ENCODE peak calls at places on chromosomes 12 and 14, in four cellular contexts. M is GM23338; N is CD8-positive, alpha-beta T cell; P is RWPE2. C is an unnamed sample.
A peak's percentile ranks its signal among the peaks of the same experiment; 100 is the strongest.

GRCh38 chr12:123129651-123130050 is 21.2 kb downstream of the PITPNM2 start:
- DNase-seq in M (no peak), N (no peak), P (no peak), C (no peak)

GRCh38 chr12:88578821-88579518 is 1.3 kb downstream of the KITLG start:
- DNase-seq in N (no peak), M (peak; percentile 77), P (no peak), C (no peak)

GRCh38 chr14:65035049-65035448 is 48.4 kb downstream of the FNTB start:
- DNase-seq in M (no peak), P (no peak), N (no peak), C (no peak)

GRCh38 chr14:57502581-57503254 is 9.1 kb upstream of the CCDC198 start:
- DNase-seq in N (no peak), M (no peak), P (no peak), C (no peak)

GRCh38 chr12:96360550-96360949 is 39.7 kb downstream of the CDK17 start:
- DNase-seq in P (no peak), N (no peak), M (no peak), C (no peak)

GRCh38 chr12:98998697-98999299 is 353.7 kb downstream of the APAF1 start:
- DNase-seq in P (no peak), N (no peak), M (peak; percentile 71), C (no peak)

GRCh38 chr12:91406920-91407341 is 224.3 kb upstream of the DCN start:
- DNase-seq in P (peak; percentile 64), N (no peak), M (no peak), C (no peak)

GRCh38 chr14:80973918-80974317 is 18.5 kb downstream of the TSHR start:
- DNase-seq in P (no peak), N (no peak), M (no peak), C (no peak)

GRCh38 chr14:69501362-69501964 is 16.9 kb downstream of the PLEKHD1 start:
- DNase-seq in N (no peak), P (peak; percentile 45), M (no peak), C (no peak)

GRCh38 chr14:75823334-75823733 is 158.5 kb downstream of the TGFB3 start:
- DNase-seq in N (no peak), M (no peak), P (no peak), C (no peak)

GRCh38 chr12:57719777-57720605 is 18.6 kb downstream of the AGAP2 start:
- DNase-seq in M (no peak), N (no peak), P (no peak), C (peak; percentile 65)

GRCh38 chr12:38427442-38427841 is 110.9 kb downstream of the ALG10B start:
- DNase-seq in P (no peak), N (no peak), M (no peak), C (no peak)

GRCh38 chr12:116916714-116917114 is 6.0 kb downstream of the FBXW8 start:
- DNase-seq in P (no peak), M (peak; percentile 26), N (peak; percentile 36), C (no peak)

GRCh38 chr14:23930742-23931141 is 22.8 kb upstream of the DHRS4 start:
- DNase-seq in N (no peak), M (no peak), P (no peak), C (no peak)

GRCh38 chr14:34098045-34098984 is 147.4 kb upstream of the EGLN3 start:
- DNase-seq in N (no peak), P (no peak), M (peak; percentile 54), C (no peak)

GRCh38 chr14:93303659-93304058 is 29.2 kb downstream of the BTBD7 start:
- DNase-seq in M (no peak), N (no peak), P (no peak), C (no peak)

GRCh38 chr14:54207476-54207875 is 189.3 kb upstream of the CDKN3 start:
- DNase-seq in P (no peak), M (no peak), N (no peak), C (no peak)

GRCh38 chr12:14960548-14961465 is 594 bp downstream of the ARHGDIB start:
- DNase-seq in M (peak; percentile 29), P (peak; percentile 53), N (no peak), C (no peak)

GRCh38 chr14:99537399-99537798 is 56.2 kb downstream of the CCNK start:
- DNase-seq in N (no peak), M (peak; percentile 62), P (no peak), C (no peak)

DNA sequence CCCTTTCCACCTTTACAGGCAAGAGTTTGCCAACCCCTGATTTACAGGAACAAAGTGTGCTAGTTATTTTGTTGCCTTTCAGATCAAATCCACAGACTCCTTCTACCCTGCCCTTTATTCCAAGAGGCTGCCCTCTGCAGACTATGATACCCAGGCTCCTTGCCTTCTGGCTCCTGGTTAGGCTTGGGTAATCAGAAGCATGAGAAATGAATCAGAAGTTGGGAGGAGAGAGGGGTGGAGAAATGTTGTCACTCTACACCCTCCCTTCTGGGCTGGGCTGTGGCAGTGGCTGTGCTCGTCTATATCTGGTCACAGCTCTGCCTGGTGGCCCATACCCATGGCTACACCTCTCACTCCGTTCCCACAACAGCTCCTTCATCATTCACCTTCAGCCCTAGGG is 204.6 kb upstream of the PLXNC1 start:
- DNase-seq in M (no peak), P (no peak), N (no peak), C (no peak)
- TF ChIP-seq CTCF in M (no peak), P (no peak), N (no peak), C (no peak)

GRCh38 chr12:11540156-11540555 is 109.3 kb upstream of the ETV6 start:
- DNase-seq in N (no peak), P (no peak), M (no peak), C (no peak)

GRCh38 chr12:11542599-11542998 is 106.9 kb upstream of the ETV6 start:
- DNase-seq in P (no peak), M (peak; percentile 7), N (no peak), C (no peak)

GRCh38 chr12:11540615-11541014 is 108.9 kb upstream of the ETV6 start:
- DNase-seq in P (no peak), N (no peak), M (no peak), C (no peak)

GRCh38 chr12:11543513-11544168 is 105.8 kb upstream of the ETV6 start:
- DNase-seq in N (no peak), P (no peak), M (no peak), C (no peak)

DNA sequence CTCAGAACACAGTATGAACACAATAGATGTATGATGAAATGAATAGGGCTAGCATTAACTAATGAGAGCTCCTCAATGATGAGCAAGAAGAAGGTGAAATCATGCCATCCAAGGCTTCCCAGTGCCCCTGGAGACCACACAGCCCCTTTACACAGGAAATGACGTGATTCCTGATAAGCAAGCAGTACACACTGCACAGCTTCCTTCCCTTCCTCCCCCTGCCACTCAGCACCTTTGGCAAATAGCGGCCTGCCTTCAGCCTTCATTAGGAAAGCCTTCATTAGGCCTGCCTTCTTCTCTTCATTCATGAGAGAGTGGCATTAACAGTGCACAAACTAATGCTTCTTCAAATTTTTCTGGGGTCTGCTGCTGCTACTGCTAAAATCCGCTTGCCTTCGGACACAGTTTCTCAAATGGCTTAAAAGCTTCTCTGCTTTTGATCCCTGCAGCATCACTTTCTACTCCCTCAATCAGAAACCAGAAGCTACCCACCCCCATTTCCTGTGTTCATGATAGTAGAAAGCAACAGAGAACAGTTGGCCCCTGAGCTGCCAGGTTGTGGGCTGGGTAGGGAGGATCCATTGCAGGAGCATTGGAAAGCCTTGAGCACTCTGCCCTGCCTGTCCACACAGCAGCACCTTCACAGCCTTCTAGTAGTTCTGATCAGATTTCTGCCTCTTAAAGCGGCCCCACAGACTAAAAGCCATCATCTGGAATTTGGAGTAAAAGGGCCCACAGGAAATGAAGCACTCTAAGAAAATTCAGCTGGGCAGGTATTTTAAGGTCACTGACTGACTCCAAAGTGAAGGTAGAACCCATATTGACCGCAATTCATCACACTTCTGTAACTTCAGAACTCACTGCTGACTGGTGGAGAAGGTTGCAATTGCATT is 103.8 kb upstream of the ETV6 start:
- DNase-seq in M (peak; percentile 30), P (no peak), N (peak; percentile 13), C (no peak)
- TF ChIP-seq CTCF in M (no peak), P (no peak), N (peak; percentile 35), C (no peak)

GRCh38 chr12:114676142-114676741 is 7.7 kb downstream of the TBX3 start:
- DNase-seq in N (no peak), P (no peak), M (peak; percentile 24), C (no peak)
- TF ChIP-seq CTCF in N (no peak), P (no peak), M (no peak), C (no peak)

GRCh38 chr12:78096909-78097597 is 266.4 kb downstream of the NAV3 start:
- DNase-seq in N (no peak), M (no peak), P (no peak), C (no peak)
- TF ChIP-seq CTCF in N (no peak), M (no peak), P (no peak), C (no peak)

GRCh38 chr12:100554608-100555077 is 18.8 kb upstream of the GAS2L3 start:
- DNase-seq in P (no peak), N (no peak), M (peak; percentile 93), C (no peak)
- TF ChIP-seq CTCF in P (peak; percentile 98), N (peak; percentile 42), M (peak; percentile 100), C (peak; percentile 96)

GRCh38 chr12:48970702-48971334 is 717 bp downstream of the WNT10B start:
- DNase-seq in P (no peak), N (no peak), M (peak; percentile 53), C (no peak)

GRCh38 chr12:48973992-48974673 is 2.6 kb upstream of the WNT10B start:
- DNase-seq in M (peak; percentile 81), P (no peak), N (no peak), C (no peak)

GRCh38 chr12:48973531-48973930 is 2.0 kb upstream of the WNT10B start:
- DNase-seq in M (no peak), P (no peak), N (no peak), C (no peak)

GRCh38 chr12:48973084-48973483 is 1.5 kb upstream of the WNT10B start:
- DNase-seq in M (no peak), P (no peak), N (no peak), C (no peak)

DNA sequence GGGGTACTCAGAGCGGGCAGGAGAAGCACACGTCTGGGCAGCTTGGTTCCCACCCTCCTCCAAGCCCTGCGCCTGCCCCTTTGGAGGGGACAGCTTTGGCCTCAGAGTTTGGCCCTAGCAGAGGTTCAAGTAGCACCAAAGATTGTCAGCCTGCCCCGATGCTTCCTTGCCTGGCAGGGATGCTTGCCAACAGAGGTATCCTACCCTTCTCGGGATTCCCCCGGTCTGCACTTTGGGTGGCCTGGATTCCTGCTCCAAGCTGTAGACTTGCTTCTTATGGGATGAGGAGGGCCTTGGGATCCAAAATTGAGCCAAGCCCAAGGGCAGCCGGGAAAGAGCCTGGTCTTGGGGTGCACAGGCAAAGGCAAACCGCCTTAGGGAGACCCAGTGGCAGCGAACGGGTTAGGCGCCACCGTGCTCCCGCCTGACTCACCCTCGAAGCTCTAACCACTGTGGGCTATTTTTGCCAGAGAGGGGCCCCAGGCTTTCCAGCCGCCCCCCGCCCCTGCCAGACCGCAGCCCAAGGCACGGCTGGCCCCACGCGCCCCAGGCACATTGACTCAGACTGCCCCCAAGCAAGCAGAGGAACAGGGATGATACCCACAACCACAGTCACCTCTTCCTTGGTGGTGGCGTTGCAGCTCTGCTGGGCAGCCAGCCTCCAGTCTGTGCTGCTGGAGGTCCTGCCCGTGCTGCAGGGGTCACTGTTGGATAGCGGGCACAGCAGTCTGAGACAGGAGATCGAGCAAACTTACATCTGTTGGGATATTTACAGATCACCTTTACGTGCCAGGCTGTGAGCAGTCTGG is 882 bp upstream of the WNT10B start:
- DNase-seq in P (no peak), N (no peak), M (peak; percentile 38), C (no peak)
- TF ChIP-seq CTCF in P (no peak), N (no peak), M (peak; percentile 33), C (no peak)

C was measured in type B pancreatic cell.